ENCODE peak calls at places on chromosomes 13 and 19, in six cellular contexts. D is H1, X is K562, O is HCT116, R is GM12878, W is HepG2. C is an unnamed sample.

GRCh38 chr13:26011996-26012688 is 39.7 kb downstream of the SHISA2 start:
- DNase-seq in D (no peak), X (no peak), O (no peak), R (no peak), W (no peak), C (no peak)

GRCh38 chr19:15479391-15480345 is at the start of gene PGLYRP2:
- DNase-seq in D (no peak), X (no peak), O (no peak), R (no peak), W (peak; percentile 31), C (no peak)

GRCh38 chr19:1853295-1854031 is 5.2 kb upstream of the REXO1 start:
- DNase-seq in D (no peak), X (peak; percentile 58), O (peak; percentile 68), R (peak; percentile 43), W (peak; percentile 76), C (no peak)

GRCh38 chr13:33125821-33126570 is 109.8 kb downstream of the KL start:
- DNase-seq in D (peak; percentile 51), X (no peak), O (peak; percentile 87), R (no peak), W (peak; percentile 99), C (peak; percentile 35)

GRCh38 chr19:10009269-10009665 is 1.0 kb downstream of the COL5A3 start:
- DNase-seq in D (no peak), X (peak; percentile 95), O (no peak), R (no peak), W (no peak), C (no peak)

GRCh38 chr19:958967-959685 is 25.0 kb upstream of the WDR18 start:
- DNase-seq in D (no peak), X (peak; percentile 63), O (peak; percentile 41), R (no peak), W (peak; percentile 59), C (no peak)

GRCh38 chr13:33761744-33762143 is 56.2 kb upstream of the RFC3 start:
- DNase-seq in D (no peak), X (no peak), O (peak; percentile 33), R (no peak), W (peak; percentile 23), C (no peak)

GRCh38 chr19:58086825-58087710 is 11.0 kb downstream of the ZSCAN18 start:
- DNase-seq in D (no peak), X (no peak), O (no peak), R (no peak), W (no peak), C (no peak)

GRCh38 chr13:63088226-63088625 is 1672.6 kb upstream of the PCDH20 start:
- DNase-seq in D (no peak), X (no peak), O (no peak), R (no peak), W (no peak), C (no peak)

GRCh38 chr19:17289489-17289888 is 7.8 kb downstream of the ANKLE1 start:
- DNase-seq in D (no peak), X (peak; percentile 96), O (peak; percentile 89), R (no peak), W (no peak), C (peak; percentile 89)

GRCh38 chr19:16860118-16860517 is 28.7 kb upstream of the F2RL3 start:
- DNase-seq in D (no peak), X (no peak), O (no peak), R (no peak), W (no peak), C (no peak)

GRCh38 chr19:21087871-21088270 is 5.9 kb downstream of the ZNF714 start:
- DNase-seq in D (no peak), X (no peak), O (no peak), R (no peak), W (no peak), C (no peak)

GRCh38 chr13:77544365-77544764 is 8.9 kb downstream of the SCEL start:
- DNase-seq in D (no peak), X (no peak), O (no peak), R (no peak), W (no peak), C (no peak)

GRCh38 chr19:41862445-41862986 is 2.5 kb downstream of the RPS19 start:
- DNase-seq in D (no peak), X (no peak), O (no peak), R (no peak), W (no peak), C (no peak)

GRCh38 chr13:35693142-35693784 is 216.8 kb upstream of the MAB21L1 start:
- DNase-seq in D (no peak), X (no peak), O (no peak), R (no peak), W (no peak), C (no peak)

GRCh38 chr19:38550376-38550775 is 67.4 kb downstream of the MAP4K1 start:
- DNase-seq in D (no peak), X (no peak), O (no peak), R (no peak), W (no peak), C (no peak)

GRCh38 chr13:44698076-44698475 is 121.9 kb upstream of the TSC22D1 start:
- DNase-seq in D (no peak), X (no peak), O (no peak), R (no peak), W (no peak), C (no peak)

GRCh38 chr13:24500977-24501376 is 11.6 kb downstream of the PARP4 start:
- DNase-seq in D (no peak), X (no peak), O (no peak), R (no peak), W (no peak), C (no peak)

DNA sequence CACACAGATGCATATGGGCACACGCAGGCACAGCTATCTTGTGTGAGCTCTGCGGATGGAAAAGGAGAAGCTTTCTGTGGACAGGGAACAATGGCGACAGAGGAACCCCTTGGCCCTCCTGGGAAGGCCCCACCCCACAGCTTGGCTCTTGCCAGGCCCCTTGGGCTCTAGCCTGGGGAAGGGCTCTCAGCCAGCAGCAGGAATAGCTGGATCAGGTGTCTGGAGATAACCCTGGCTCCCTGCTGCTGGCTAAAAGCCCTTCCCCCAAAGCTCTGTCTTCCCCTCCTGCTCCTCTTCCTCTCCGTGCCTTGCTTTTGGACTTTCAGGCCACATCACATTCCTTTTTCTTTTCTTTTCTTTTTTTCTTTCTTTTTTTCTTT is 24.3 kb downstream of the CEBPA start:
- DNase-seq in D (no peak), X (no peak), O (no peak), R (no peak), W (no peak), C (no peak)
- TF ChIP-seq ZNF274 in D (no peak), X (no peak), O (no peak), R (no peak), W (no peak), C (no peak)

DNA sequence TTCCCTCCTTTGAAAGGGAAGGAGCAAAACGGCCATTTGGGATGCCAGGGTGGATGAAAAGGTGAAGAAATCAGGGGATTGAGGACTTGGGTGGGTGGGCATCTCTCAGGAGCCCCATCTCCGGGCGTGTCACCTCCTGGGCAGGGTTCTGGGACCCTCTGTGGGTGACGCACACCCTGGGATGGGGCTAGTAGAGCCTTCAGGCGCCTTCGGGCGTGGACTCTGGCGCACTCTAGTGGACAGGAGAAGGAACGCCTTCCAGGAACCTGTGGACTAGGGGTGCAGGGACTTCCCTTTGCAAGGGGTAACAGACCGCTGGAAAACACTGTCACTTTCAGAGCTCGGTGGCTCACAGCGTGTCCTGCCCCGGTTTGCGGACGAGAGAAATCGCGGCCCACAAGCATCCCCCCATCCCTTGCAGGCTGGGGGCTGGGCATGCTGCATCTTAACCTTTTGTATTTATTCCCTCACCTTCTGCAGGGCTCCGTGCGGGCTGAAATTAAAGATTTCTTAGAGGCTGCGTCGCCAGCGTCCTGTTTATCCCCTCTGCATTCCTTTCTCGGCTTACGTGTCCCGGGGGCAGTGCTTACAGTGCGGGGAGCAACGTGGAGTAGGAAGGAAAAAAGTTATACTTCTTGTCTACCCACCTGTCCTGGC is 15.2 kb upstream of the S1PR4 start:
- DNase-seq in D (peak; percentile 53), X (peak; percentile 90), O (no peak), R (no peak), W (peak; percentile 46), C (peak; percentile 70)
- TF ChIP-seq YY1 in D (no peak), X (no peak), O (no peak), R (peak; percentile 81), W (no peak), C (no peak)

GRCh38 chr19:28020631-28021315 is 1192.2 kb downstream of the UQCRFS1 start:
- DNase-seq in D (no peak), X (no peak), O (no peak), R (no peak), W (no peak), C (no peak)
- TF ChIP-seq ZNF274 in D (no peak), X (no peak), O (no peak), R (no peak), W (no peak), C (no peak)

GRCh38 chr13:110023729-110024645 is 237.6 kb upstream of the IRS2 start:
- DNase-seq in D (no peak), X (no peak), O (no peak), R (no peak), W (no peak), C (no peak)
- TF ChIP-seq YY1 in D (no peak), X (no peak), O (no peak), R (no peak), W (no peak), C (no peak)

GRCh38 chr19:47093841-47094240 is 19.7 kb downstream of the ZC3H4 start:
- DNase-seq in D (no peak), X (no peak), O (no peak), R (no peak), W (no peak), C (no peak)
- TF ChIP-seq ZNF274 in D (no peak), X (no peak), O (no peak), R (no peak), W (no peak), C (no peak)

DNA sequence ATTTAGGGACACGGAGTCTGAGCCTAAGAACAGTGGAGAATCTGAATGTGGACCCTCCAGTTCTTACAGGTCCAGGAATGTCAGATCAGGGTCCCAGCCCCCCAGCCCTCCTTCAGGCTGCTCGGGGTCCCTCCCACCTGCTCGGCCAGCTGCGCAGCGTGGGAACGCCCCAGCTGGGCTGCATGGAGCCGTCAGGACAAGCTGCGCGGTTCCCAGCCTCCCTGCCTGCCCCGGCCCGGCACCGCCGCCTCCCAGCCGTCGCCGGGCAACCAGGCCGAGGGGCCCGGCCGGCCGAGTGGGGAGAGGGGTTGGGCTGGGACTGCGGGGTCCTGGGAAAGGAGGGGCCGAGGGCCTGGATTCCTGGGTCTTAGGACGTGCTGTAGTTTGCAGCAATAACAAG is 710 bp upstream of the KIRREL2 start:
- DNase-seq in D (no peak), X (peak; percentile 32), O (no peak), R (no peak), W (no peak), C (no peak)
- TF ChIP-seq YY1 in D (no peak), X (no peak), O (no peak), R (no peak), W (no peak), C (no peak)

DNA sequence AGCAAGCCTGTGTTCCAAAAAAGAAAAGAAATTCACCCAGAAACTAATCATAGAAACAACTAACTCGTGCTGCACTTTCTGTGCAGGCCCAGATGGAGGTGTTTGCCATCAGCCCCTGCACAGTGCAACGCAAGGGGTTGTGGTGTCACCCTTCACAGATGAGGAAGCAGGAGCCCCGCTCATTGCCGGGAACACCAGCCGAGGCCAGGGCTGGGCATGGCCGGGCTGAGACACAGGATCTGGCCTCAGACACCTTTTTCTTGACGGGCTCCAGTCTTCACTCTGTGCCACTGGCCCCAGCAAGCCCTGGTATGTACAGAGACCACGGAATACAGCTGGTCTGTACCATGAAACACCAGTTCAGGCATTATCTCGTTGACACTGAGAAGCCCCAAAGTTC is 43.1 kb downstream of the CUL4A start:
- DNase-seq in D (no peak), X (no peak), O (no peak), R (no peak), W (no peak), C (no peak)
- TF ChIP-seq ZNF274 in D (no peak), X (no peak), O (no peak), R (no peak), W (no peak), C (no peak)

C was measured in NT2/D1.